ENCODE peak calls at places on chromosomes 3 and 15, in four cellular contexts. X is PC-9, Y is RWPE1, T is progenitor cell of endocrine pancreas. K is an unnamed sample.

GRCh38 chr3:186551387-186551786 is 7.2 kb upstream of the CRYGS start:
- DNase-seq in X (no peak), Y (no peak), T (no peak), K (no peak)

GRCh38 chr3:173395412-173396181 is 1.9 kb upstream of the NLGN1 start:
- DNase-seq in T (peak), X (peak), Y (peak), K (peak)

GRCh38 chr3:88433572-88433971 is 283.8 kb downstream of the C3orf38 start:
- DNase-seq in Y (no peak), X (no peak), T (no peak), K (no peak)

GRCh38 chr3:42066516-42067181 is 24.5 kb upstream of the TRAK1 start:
- DNase-seq in Y (no peak), T (no peak), X (no peak), K (no peak)

GRCh38 chr3:44954962-44955361 is 21.0 kb downstream of the ZDHHC3 start:
- DNase-seq in X (peak), Y (peak), T (no peak), K (no peak)

GRCh38 chr3:45411081-45411480 is 22.7 kb downstream of the LARS2 start:
- DNase-seq in T (no peak), X (no peak), Y (no peak), K (no peak)

GRCh38 chr3:46946416-46946815 is 30.1 kb downstream of the CCDC12 start:
- DNase-seq in T (no peak), X (peak), Y (no peak), K (no peak)

GRCh38 chr3:82080261-82080660 is 318.8 kb upstream of the GBE1 start:
- DNase-seq in T (no peak), X (no peak), Y (no peak), K (no peak)

GRCh38 chr3:44476181-44476599 is 1.3 kb downstream of the ZNF445 start:
- DNase-seq in T (no peak), Y (no peak), X (no peak), K (no peak)

GRCh38 chr15:76401285-76401684 is 64.7 kb downstream of the ISL2 start:
- DNase-seq in T (no peak), X (no peak), Y (no peak), K (no peak)

GRCh38 chr3:134334901-134335280 is 39.4 kb downstream of the AMOTL2 start:
- DNase-seq in T (no peak), Y (no peak), X (peak), K (no peak)

GRCh38 chr15:92898988-92899909 is 875 bp upstream of the CHD2 start:
- DNase-seq in T (no peak), X (no peak), Y (no peak), K (no peak)

GRCh38 chr3:15781637-15782402 is 16.0 kb downstream of the ANKRD28 start:
- DNase-seq in Y (no peak), X (no peak), T (no peak), K (no peak)

GRCh38 chr3:148178508-148178907 is 519.2 kb upstream of the AGTR1 start:
- DNase-seq in T (no peak), X (no peak), Y (no peak), K (no peak)

GRCh38 chr3:46359748-46360509 is 6.0 kb downstream of the CCR2 start:
- DNase-seq in Y (no peak), X (no peak), T (no peak), K (no peak)

GRCh38 chr3:117763561-117763960 is 1054.0 kb downstream of the TUSC7 start:
- DNase-seq in T (no peak), X (no peak), Y (no peak), K (no peak)
- TF ChIP-seq CTCF in T (no peak), X (no peak), Y (no peak), K (no peak)

GRCh38 chr3:181457756-181458155 is 254.0 kb upstream of the SOX2 start:
- DNase-seq in X (no peak), T (no peak), Y (no peak), K (no peak)

GRCh38 chr3:181457190-181457589 is 254.5 kb upstream of the SOX2 start:
- DNase-seq in T (no peak), Y (no peak), X (no peak), K (no peak)

GRCh38 chr3:181458857-181459256 is 252.9 kb upstream of the SOX2 start:
- DNase-seq in Y (no peak), X (no peak), T (no peak), K (no peak)

GRCh38 chr3:181455276-181455675 is 256.4 kb upstream of the SOX2 start:
- DNase-seq in Y (no peak), T (no peak), X (no peak), K (no peak)

DNA sequence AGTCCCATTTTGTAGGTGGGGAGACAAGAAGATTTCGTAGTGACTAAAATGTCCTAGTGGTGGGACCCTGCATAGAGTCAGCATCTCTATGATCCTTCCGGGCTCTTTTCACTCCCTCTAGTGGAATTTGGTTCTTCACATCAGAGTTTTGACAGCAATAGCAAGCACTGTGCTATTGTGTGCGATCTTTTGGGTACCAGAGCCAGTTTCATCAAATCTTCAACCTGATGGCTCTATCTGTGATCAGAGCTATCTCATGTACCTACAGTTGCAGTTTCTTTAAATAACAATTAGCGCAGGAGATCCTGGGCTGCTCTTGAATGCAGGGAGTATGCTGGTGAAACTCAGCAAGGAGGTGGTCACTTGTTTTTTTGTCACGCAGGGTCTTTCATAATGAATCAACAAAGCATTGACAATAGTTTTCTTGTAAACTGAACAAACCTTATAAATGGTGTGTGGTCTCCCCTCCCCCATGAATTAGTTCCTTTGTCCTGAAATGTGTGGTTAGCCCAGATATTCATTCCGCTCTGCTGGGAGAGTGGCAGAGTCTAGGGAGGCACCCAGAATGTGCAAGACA is 257.2 kb upstream of the SOX2 start:
- DNase-seq in X (no peak), T (no peak), Y (no peak), K (no peak)
- TF ChIP-seq CTCF in X (no peak), T (no peak), Y (no peak), K (no peak)

GRCh38 chr15:78396976-78397375 is 41.0 kb upstream of the IREB2 start:
- DNase-seq in X (no peak), T (no peak), Y (no peak), K (no peak)
- TF ChIP-seq CTCF in X (peak), T (peak), Y (no peak), K (no peak)

DNA sequence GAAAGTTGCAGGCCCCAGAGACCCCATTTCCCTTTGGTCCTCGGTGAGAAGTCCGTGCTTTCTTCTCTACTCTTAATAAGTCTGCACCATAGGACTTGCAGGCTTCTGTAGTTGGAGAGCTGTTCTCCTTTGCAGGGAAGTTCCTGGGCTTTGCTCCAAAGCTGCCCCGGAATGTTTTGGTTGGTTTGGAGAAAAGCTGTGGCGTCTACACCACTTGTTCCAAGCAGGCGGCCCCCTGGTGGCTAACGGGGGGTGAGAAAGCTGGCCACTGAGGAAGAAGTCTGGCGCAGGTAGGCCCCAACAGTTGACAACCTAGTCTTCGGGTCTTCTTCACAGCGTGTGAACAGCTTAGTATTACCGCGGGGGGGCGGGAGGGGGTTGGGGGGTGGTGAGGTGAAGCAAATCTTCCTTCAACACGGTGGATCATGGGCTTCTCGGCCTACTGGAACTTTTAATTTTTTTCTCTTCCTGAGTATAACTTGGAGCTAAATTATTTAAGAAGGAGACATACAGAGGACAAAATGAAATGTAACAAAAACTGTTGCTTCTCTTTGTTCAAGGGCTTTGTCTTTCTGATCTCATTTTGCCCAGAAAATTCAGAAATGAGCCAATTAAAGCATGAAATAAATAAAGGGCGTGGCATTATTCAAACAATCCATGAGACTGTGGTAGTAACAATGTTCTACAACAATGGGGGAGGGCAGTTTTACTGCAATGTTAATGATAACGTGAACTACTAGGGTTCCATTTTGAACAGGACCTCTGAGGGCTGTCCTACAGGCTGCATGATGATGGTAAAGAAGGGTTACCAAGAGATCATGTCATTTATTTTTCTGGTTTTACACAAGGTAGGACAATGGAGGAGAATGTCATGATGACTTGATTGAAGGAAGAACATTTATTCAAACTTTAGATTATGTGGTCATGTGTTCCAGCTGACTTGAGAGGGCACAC is 2.2 kb upstream of the THRB start:
- DNase-seq in Y (no peak), X (peak), T (peak), K (peak)
- TF ChIP-seq CTCF in Y (no peak), X (no peak), T (peak), K (peak)

GRCh38 chr3:170500995-170501394 is 82.3 kb downstream of the CLDN11 start:
- DNase-seq in T (no peak), X (no peak), Y (no peak), K (no peak)

GRCh38 chr3:170500462-170500861 is 81.8 kb downstream of the CLDN11 start:
- DNase-seq in Y (no peak), X (no peak), T (no peak), K (no peak)

GRCh38 chr3:170497197-170497596 is 78.5 kb downstream of the CLDN11 start:
- DNase-seq in T (no peak), X (no peak), Y (no peak), K (no peak)

GRCh38 chr3:170502297-170502696 is 83.6 kb downstream of the SLC7A14 start:
- DNase-seq in X (peak), Y (peak), T (no peak), K (no peak)

GRCh38 chr3:170499562-170500156 is 81.0 kb downstream of the CLDN11 start:
- DNase-seq in X (no peak), T (no peak), Y (peak), K (peak)
- TF ChIP-seq CTCF in X (peak), T (peak), Y (peak), K (peak)

DNA sequence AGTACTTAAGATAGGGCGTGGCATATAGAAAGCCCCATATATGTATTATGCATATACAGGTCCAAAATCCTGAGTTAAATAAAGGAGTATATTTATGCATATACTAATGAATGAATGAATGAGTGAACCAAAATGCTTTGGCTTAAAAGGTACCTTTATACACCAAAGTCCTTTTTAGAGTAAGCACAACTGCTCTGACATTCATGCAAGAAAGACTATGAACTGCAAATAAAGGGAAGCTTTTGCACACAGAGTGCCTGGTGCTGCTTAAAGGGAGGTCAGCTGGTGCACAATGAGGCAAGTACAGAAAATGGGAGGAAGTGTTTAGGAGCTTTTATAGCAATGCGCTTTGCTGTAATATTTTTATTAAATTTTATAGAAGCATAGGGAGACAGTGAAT is 214.0 kb downstream of the KLF13 start:
- DNase-seq in T (no peak), X (no peak), Y (no peak), K (no peak)
- TF ChIP-seq CTCF in T (no peak), X (no peak), Y (no peak), K (no peak)

GRCh38 chr3:159988617-159989251 is at the start of gene IL12A:
- DNase-seq in T (peak), Y (peak), X (peak), K (peak)

GRCh38 chr3:159989973-159990846 is 1.6 kb downstream of the IL12A start:
- DNase-seq in X (no peak), Y (no peak), T (no peak), K (no peak)

GRCh38 chr3:159991591-159991990 is 3.0 kb downstream of the IL12A start:
- DNase-seq in Y (no peak), X (no peak), T (no peak), K (no peak)

GRCh38 chr3:159982442-159982841 is 6.2 kb upstream of the IL12A start:
- DNase-seq in X (no peak), Y (no peak), T (no peak), K (no peak)

DNA sequence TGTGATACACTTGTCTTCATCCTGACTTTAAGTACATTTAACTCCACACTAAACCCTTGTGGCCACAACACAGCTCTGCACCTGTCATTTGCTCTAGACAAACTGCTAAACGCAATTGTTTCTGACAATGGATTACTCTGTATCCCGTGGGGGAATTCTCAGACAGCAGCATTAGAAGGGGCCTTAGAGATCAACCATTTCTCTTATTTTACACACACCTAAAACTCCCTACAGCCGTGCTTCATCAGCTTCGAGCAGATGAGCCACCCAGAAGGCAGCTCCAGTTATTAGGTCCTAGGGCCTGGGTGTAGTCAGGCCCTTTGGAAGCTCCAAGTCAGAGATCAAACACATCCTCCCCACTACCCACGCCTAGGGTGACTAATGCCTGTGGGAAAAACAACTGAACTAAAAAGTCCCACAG is 1.3 kb upstream of the IL12A start:
- DNase-seq in Y (no peak), X (no peak), T (no peak), K (no peak)
- TF ChIP-seq CTCF in Y (no peak), X (peak), T (peak), K (no peak)

K was measured in endothelial cell.